ENCODE peak calls at places on chromosomes 5 and 9, in nine cellular contexts. F is WTC11, K is left ventricle myocardium superior, S is hepatic stellate cell, G is body of pancreas, U is nephron progenitor cell, Y is NCI-H1105 treated with DMSO at 0.1 percent for 48 hours, E is GM23338, O is EL. X is an unnamed sample.

GRCh38 chr5:96335873-96336272 is 97.2 kb downstream of the PCSK1 start:
- DNase-seq in O (no peak), G (peak), E (peak), U (no peak), K (no peak), Y (no peak), S (no peak), F (no peak), X (no peak)

GRCh38 chr5:56233230-56233629 is at the start of gene ANKRD55:
- DNase-seq in K (no peak), G (no peak), F (no peak), U (peak), E (no peak), Y (peak), O (no peak), S (no peak), X (peak)

GRCh38 chr9:7382365-7382764 is 417.2 kb downstream of the DMAC1 start:
- DNase-seq in S (no peak), Y (no peak), G (no peak), E (no peak), O (no peak), F (no peak), U (no peak), K (no peak), X (no peak)

GRCh38 chr5:88158056-88158455 is 110.6 kb downstream of the TMEM161B start:
- DNase-seq in Y (no peak), U (no peak), O (no peak), F (no peak), E (no peak), K (no peak), S (no peak), G (no peak), X (no peak)

GRCh38 chr9:76379494-76379893 is 14.7 kb downstream of the RFK start:
- DNase-seq in S (no peak), K (no peak), O (no peak), U (no peak), F (no peak), E (no peak), G (peak), Y (peak), X (no peak)

GRCh38 chr9:5587024-5587423 is 41.9 kb upstream of the RIC1 start:
- DNase-seq in U (no peak), Y (no peak), F (no peak), S (peak), O (peak), E (no peak), G (no peak), K (no peak), X (no peak)

GRCh38 chr9:22079873-22080341 is 70.8 kb upstream of the CDKN2B start:
- DNase-seq in U (no peak), F (no peak), Y (no peak), K (peak), O (peak), E (no peak), S (no peak), G (peak), X (no peak)

GRCh38 chr9:111037744-111038335 is 430 bp downstream of the LPAR1 start:
- DNase-seq in E (peak), K (peak), G (peak), O (peak), F (peak), U (peak), S (peak), Y (no peak), X (peak)

GRCh38 chr5:138038826-138039225 is 5.9 kb upstream of the FAM13B start:
- DNase-seq in G (no peak), O (no peak), F (no peak), U (no peak), Y (no peak), E (no peak), K (no peak), S (no peak), X (no peak)

GRCh38 chr5:72347801-72348305 is 27.7 kb downstream of the PTCD2 start:
- DNase-seq in G (no peak), K (no peak), F (no peak), O (peak), U (no peak), S (peak), Y (no peak), E (no peak), X (no peak)

GRCh38 chr9:123348317-123348992 is 7.5 kb upstream of the CRB2 start:
- DNase-seq in S (no peak), E (no peak), K (no peak), Y (no peak), O (no peak), F (no peak), U (no peak), G (no peak), X (no peak)

X was measured in BE2C.